ENCODE peak calls at places on chromosomes 1 and 21, in five cellular contexts. F is omental fat pad, D is heart right ventricle, Y is cortex of kidney, R is hypothalamus. U is an unnamed sample.

GRCh38 chr1:53430779-53431178 is 28.4 kb upstream of the DMRTB1 start:
- DNase-seq in Y (no peak), D (no peak), R (no peak), F (no peak), U (no peak)

GRCh38 chr1:86084998-86085397 is 71.6 kb downstream of the COL24A1 start:
- DNase-seq in D (no peak), F (no peak), R (no peak), Y (no peak), U (peak)

GRCh38 chr1:32765561-32766327 is 51.4 kb downstream of the YARS1 start:
- DNase-seq in Y (no peak), D (no peak), R (no peak), F (no peak), U (no peak)

GRCh38 chr1:180674603-180675530 is 43.0 kb downstream of the XPR1 start:
- DNase-seq in Y (no peak), D (no peak), F (no peak), R (no peak), U (peak)

GRCh38 chr1:234109840-234110239 is 205.4 kb downstream of the SLC35F3 start:
- DNase-seq in Y (no peak), R (no peak), D (no peak), F (no peak), U (no peak)

GRCh38 chr1:243734311-243734700 is 115.7 kb downstream of the AKT3 start:
- DNase-seq in Y (no peak), R (no peak), D (no peak), F (no peak), U (no peak)

GRCh38 chr1:224211262-224211962 is 28.4 kb downstream of the DEGS1 start:
- DNase-seq in F (no peak), D (peak), Y (no peak), R (no peak), U (peak)

GRCh38 chr1:115466433-115466832 is 128.4 kb upstream of the NGF start:
- DNase-seq in Y (no peak), F (no peak), D (no peak), R (no peak), U (peak)

GRCh38 chr1:26938004-26938658 is 16.6 kb downstream of the NUDC start:
- DNase-seq in D (peak), Y (no peak), R (no peak), F (no peak), U (no peak)

GRCh38 chr1:168842916-168843315 is 113.9 kb upstream of the DPT start:
- DNase-seq in Y (no peak), R (no peak), F (no peak), D (no peak), U (no peak)

GRCh38 chr1:157170677-157171515 is 32.7 kb upstream of the ETV3 start:
- DNase-seq in D (no peak), F (peak), R (no peak), Y (no peak), U (no peak)

GRCh38 chr1:203176744-203177460 is 1.3 kb upstream of the MYBPH start:
- DNase-seq in F (no peak), D (no peak), R (no peak), Y (no peak), U (no peak)

GRCh38 chr21:42829954-42830353 is 49.4 kb downstream of the WDR4 start:
- DNase-seq in D (no peak), Y (no peak), F (no peak), R (no peak), U (no peak)

GRCh38 chr1:20660363-20661234 is 570 bp downstream of the DDOST start:
- DNase-seq in R (no peak), F (no peak), Y (no peak), D (no peak), U (no peak)

GRCh38 chr21:34243562-34243961 is 120.2 kb upstream of the KCNE2 start:
- DNase-seq in Y (no peak), R (no peak), D (no peak), F (no peak), U (no peak)

GRCh38 chr1:174996474-174996873 is 3.3 kb upstream of the CACYBP start:
- DNase-seq in D (no peak), R (no peak), F (no peak), Y (no peak), U (no peak)

GRCh38 chr1:232769718-232770117 is 35.5 kb upstream of the MAP10 start:
- DNase-seq in D (no peak), F (no peak), R (no peak), Y (no peak), U (peak)

GRCh38 chr1:110524311-110525249 is 5.6 kb upstream of the KCNA10 start:
- DNase-seq in F (no peak), R (peak), Y (no peak), D (peak), U (peak)

GRCh38 chr1:111214086-111214801 is 13.3 kb upstream of the CHI3L2 start:
- DNase-seq in Y (no peak), R (no peak), D (no peak), F (no peak), U (no peak)

U was measured in AG08395.